ENCODE peak calls at places on chromosome 7, in nine cellular contexts. One of them, this sample, is unnamed.

GRCh38 chr7:63031838-63032436 is 966.7 kb upstream of the ZNF722 start:
- DNase-seq in WTC11: no peak
- DNase-seq in A549: no peak
- DNase-seq in activated T-cell treated with anti-CD3 and anti-CD28 coated beads, Interleukin-2, amount 50 U/mL, for 24 hours: no peak
- DNase-seq in 8988T: no peak
- DNase-seq in ureter: no peak
- DNase-seq in GM04504: no peak
- DNase-seq in cerebellar cortex: no peak
- DNase-seq in NCI-H345: no peak
- DNase-seq in this sample: no peak

GRCh38 chr7:132865766-132866531 is 215.9 kb downstream of the CHCHD3 start:
- DNase-seq in WTC11: no peak
- DNase-seq in cerebellar cortex: no peak
- DNase-seq in NCI-H345: no peak
- DNase-seq in activated T-cell treated with anti-CD3 and anti-CD28 coated beads, Interleukin-2, amount 50 U/mL, for 24 hours: no peak
- DNase-seq in GM04504: peak
- DNase-seq in ureter: no peak
- DNase-seq in 8988T: no peak
- DNase-seq in A549: no peak
- DNase-seq in this sample: no peak

GRCh38 chr7:148930335-148930734 is 46.2 kb upstream of the EZH2 start:
- DNase-seq in 8988T: no peak
- DNase-seq in NCI-H345: no peak
- DNase-seq in WTC11: no peak
- DNase-seq in activated T-cell treated with anti-CD3 and anti-CD28 coated beads, Interleukin-2, amount 50 U/mL, for 24 hours: peak
- DNase-seq in A549: no peak
- DNase-seq in GM04504: no peak
- DNase-seq in cerebellar cortex: no peak
- DNase-seq in ureter: no peak
- DNase-seq in this sample: no peak

GRCh38 chr7:18570890-18571478 is 75.4 kb downstream of the HDAC9 start:
- DNase-seq in ureter: no peak
- DNase-seq in cerebellar cortex: peak
- DNase-seq in 8988T: no peak
- DNase-seq in GM04504: no peak
- DNase-seq in A549: peak
- DNase-seq in activated T-cell treated with anti-CD3 and anti-CD28 coated beads, Interleukin-2, amount 50 U/mL, for 24 hours: no peak
- DNase-seq in WTC11: no peak
- DNase-seq in NCI-H345: peak
- DNase-seq in this sample: no peak

GRCh38 chr7:116809636-116810266 is 52.6 kb upstream of the CAPZA2 start:
- DNase-seq in cerebellar cortex: peak
- DNase-seq in activated T-cell treated with anti-CD3 and anti-CD28 coated beads, Interleukin-2, amount 50 U/mL, for 24 hours: no peak
- DNase-seq in WTC11: no peak
- DNase-seq in 8988T: no peak
- DNase-seq in NCI-H345: peak
- DNase-seq in ureter: no peak
- DNase-seq in A549: no peak
- DNase-seq in GM04504: peak
- DNase-seq in this sample: no peak

GRCh38 chr7:1668486-1668931 is 1.6 kb upstream of the ELFN1 start:
- DNase-seq in 8988T: peak
- DNase-seq in NCI-H345: no peak
- DNase-seq in ureter: peak
- DNase-seq in GM04504: no peak
- DNase-seq in WTC11: no peak
- DNase-seq in activated T-cell treated with anti-CD3 and anti-CD28 coated beads, Interleukin-2, amount 50 U/mL, for 24 hours: peak
- DNase-seq in cerebellar cortex: no peak
- DNase-seq in A549: peak
- DNase-seq in this sample: no peak

GRCh38 chr7:69624842-69625637 is 26.8 kb downstream of the AUTS2 start:
- DNase-seq in GM04504: no peak
- DNase-seq in NCI-H345: no peak
- DNase-seq in ureter: no peak
- DNase-seq in 8988T: no peak
- DNase-seq in WTC11: no peak
- DNase-seq in cerebellar cortex: no peak
- DNase-seq in A549: no peak
- DNase-seq in activated T-cell treated with anti-CD3 and anti-CD28 coated beads, Interleukin-2, amount 50 U/mL, for 24 hours: no peak
- DNase-seq in this sample: no peak

GRCh38 chr7:100017300-100017699 is 1.9 kb downstream of the ZKSCAN1 start:
- DNase-seq in ureter: no peak
- DNase-seq in NCI-H345: no peak
- DNase-seq in activated T-cell treated with anti-CD3 and anti-CD28 coated beads, Interleukin-2, amount 50 U/mL, for 24 hours: no peak
- DNase-seq in A549: no peak
- DNase-seq in cerebellar cortex: no peak
- DNase-seq in 8988T: no peak
- DNase-seq in WTC11: no peak
- DNase-seq in GM04504: no peak
- DNase-seq in this sample: no peak

GRCh38 chr7:157866525-157866924 is 529.7 kb downstream of the DNAJB6 start:
- DNase-seq in A549: no peak
- DNase-seq in activated T-cell treated with anti-CD3 and anti-CD28 coated beads, Interleukin-2, amount 50 U/mL, for 24 hours: no peak
- DNase-seq in cerebellar cortex: no peak
- DNase-seq in WTC11: no peak
- DNase-seq in 8988T: no peak
- DNase-seq in GM04504: no peak
- DNase-seq in NCI-H345: no peak
- DNase-seq in ureter: no peak
- DNase-seq in this sample: no peak

GRCh38 chr7:158744070-158744469 is 39.5 kb upstream of the NCAPG2 start:
- DNase-seq in cerebellar cortex: no peak
- DNase-seq in 8988T: no peak
- DNase-seq in NCI-H345: no peak
- DNase-seq in A549: no peak
- DNase-seq in activated T-cell treated with anti-CD3 and anti-CD28 coated beads, Interleukin-2, amount 50 U/mL, for 24 hours: no peak
- DNase-seq in GM04504: no peak
- DNase-seq in ureter: no peak
- DNase-seq in WTC11: no peak
- DNase-seq in this sample: no peak

GRCh38 chr7:85025312-85025756 is 161.5 kb downstream of the SEMA3D start:
- DNase-seq in 8988T: no peak
- DNase-seq in activated T-cell treated with anti-CD3 and anti-CD28 coated beads, Interleukin-2, amount 50 U/mL, for 24 hours: no peak
- DNase-seq in GM04504: no peak
- DNase-seq in A549: no peak
- DNase-seq in ureter: no peak
- DNase-seq in cerebellar cortex: no peak
- DNase-seq in NCI-H345: no peak
- DNase-seq in WTC11: no peak
- DNase-seq in this sample: no peak

GRCh38 chr7:151715661-151716338 is 161.1 kb downstream of the PRKAG2 start:
- DNase-seq in cerebellar cortex: no peak
- DNase-seq in A549: no peak
- DNase-seq in ureter: no peak
- DNase-seq in GM04504: no peak
- DNase-seq in NCI-H345: no peak
- DNase-seq in WTC11: no peak
- DNase-seq in activated T-cell treated with anti-CD3 and anti-CD28 coated beads, Interleukin-2, amount 50 U/mL, for 24 hours: no peak
- DNase-seq in 8988T: no peak
- DNase-seq in this sample: no peak

GRCh38 chr7:30687604-30688003 is 5.3 kb upstream of the CRHR2 start:
- DNase-seq in activated T-cell treated with anti-CD3 and anti-CD28 coated beads, Interleukin-2, amount 50 U/mL, for 24 hours: no peak
- DNase-seq in GM04504: no peak
- DNase-seq in WTC11: no peak
- DNase-seq in NCI-H345: no peak
- DNase-seq in 8988T: no peak
- DNase-seq in cerebellar cortex: no peak
- DNase-seq in ureter: no peak
- DNase-seq in A549: no peak
- DNase-seq in this sample: no peak

GRCh38 chr7:19066109-19066508 is 51.3 kb downstream of the TWIST1 start:
- DNase-seq in A549: no peak
- DNase-seq in cerebellar cortex: no peak
- DNase-seq in WTC11: no peak
- DNase-seq in NCI-H345: no peak
- DNase-seq in 8988T: no peak
- DNase-seq in ureter: no peak
- DNase-seq in GM04504: no peak
- DNase-seq in activated T-cell treated with anti-CD3 and anti-CD28 coated beads, Interleukin-2, amount 50 U/mL, for 24 hours: no peak
- DNase-seq in this sample: no peak

GRCh38 chr7:91025906-91026390 is 238.3 kb upstream of the FZD1 start:
- DNase-seq in activated T-cell treated with anti-CD3 and anti-CD28 coated beads, Interleukin-2, amount 50 U/mL, for 24 hours: no peak
- DNase-seq in cerebellar cortex: no peak
- DNase-seq in GM04504: no peak
- DNase-seq in A549: no peak
- DNase-seq in NCI-H345: no peak
- DNase-seq in 8988T: no peak
- DNase-seq in ureter: no peak
- DNase-seq in WTC11: no peak
- DNase-seq in this sample: no peak

GRCh38 chr7:138095972-138096935 is 20.0 kb downstream of the AKR1D1 start:
- DNase-seq in WTC11: no peak
- DNase-seq in activated T-cell treated with anti-CD3 and anti-CD28 coated beads, Interleukin-2, amount 50 U/mL, for 24 hours: no peak
- DNase-seq in A549: no peak
- DNase-seq in cerebellar cortex: no peak
- DNase-seq in GM04504: no peak
- DNase-seq in ureter: no peak
- DNase-seq in 8988T: no peak
- DNase-seq in NCI-H345: no peak
- DNase-seq in this sample: no peak

GRCh38 chr7:98810166-98810802 is 59.5 kb downstream of the TMEM130 start:
- DNase-seq in 8988T: no peak
- DNase-seq in activated T-cell treated with anti-CD3 and anti-CD28 coated beads, Interleukin-2, amount 50 U/mL, for 24 hours: no peak
- DNase-seq in NCI-H345: peak
- DNase-seq in A549: no peak
- DNase-seq in GM04504: no peak
- DNase-seq in WTC11: no peak
- DNase-seq in ureter: no peak
- DNase-seq in cerebellar cortex: peak
- DNase-seq in this sample: no peak

GRCh38 chr7:75931676-75932075 is 16.7 kb downstream of the POR start:
- DNase-seq in 8988T: no peak
- DNase-seq in NCI-H345: peak
- DNase-seq in GM04504: no peak
- DNase-seq in ureter: no peak
- DNase-seq in activated T-cell treated with anti-CD3 and anti-CD28 coated beads, Interleukin-2, amount 50 U/mL, for 24 hours: no peak
- DNase-seq in A549: no peak
- DNase-seq in WTC11: no peak
- DNase-seq in cerebellar cortex: peak
- DNase-seq in this sample: no peak

GRCh38 chr7:150901160-150902035 is 49.1 kb downstream of the AOC1 start:
- DNase-seq in 8988T: no peak
- DNase-seq in cerebellar cortex: no peak
- DNase-seq in ureter: no peak
- DNase-seq in GM04504: no peak
- DNase-seq in A549: no peak
- DNase-seq in WTC11: no peak
- DNase-seq in NCI-H345: peak
- DNase-seq in activated T-cell treated with anti-CD3 and anti-CD28 coated beads, Interleukin-2, amount 50 U/mL, for 24 hours: no peak
- DNase-seq in this sample: no peak

GRCh38 chr7:74454948-74455804 is 1.5 kb downstream of the GTF2IRD1 start:
- DNase-seq in WTC11: no peak
- DNase-seq in cerebellar cortex: peak
- DNase-seq in ureter: no peak
- DNase-seq in NCI-H345: no peak
- DNase-seq in GM04504: no peak
- DNase-seq in 8988T: no peak
- DNase-seq in A549: no peak
- DNase-seq in activated T-cell treated with anti-CD3 and anti-CD28 coated beads, Interleukin-2, amount 50 U/mL, for 24 hours: no peak
- DNase-seq in this sample: no peak

GRCh38 chr7:98355250-98355538 is 45.7 kb downstream of the BAIAP2L1 start:
- DNase-seq in activated T-cell treated with anti-CD3 and anti-CD28 coated beads, Interleukin-2, amount 50 U/mL, for 24 hours: no peak
- DNase-seq in WTC11: no peak
- DNase-seq in cerebellar cortex: no peak
- DNase-seq in A549: no peak
- DNase-seq in 8988T: no peak
- DNase-seq in ureter: no peak
- DNase-seq in GM04504: no peak
- DNase-seq in NCI-H345: no peak
- DNase-seq in this sample: no peak

GRCh38 chr7:155380986-155381851 is 76.7 kb upstream of the EN2 start:
- DNase-seq in 8988T: no peak
- DNase-seq in activated T-cell treated with anti-CD3 and anti-CD28 coated beads, Interleukin-2, amount 50 U/mL, for 24 hours: no peak
- DNase-seq in NCI-H345: no peak
- DNase-seq in A549: no peak
- DNase-seq in cerebellar cortex: no peak
- DNase-seq in WTC11: no peak
- DNase-seq in ureter: no peak
- DNase-seq in GM04504: no peak
- DNase-seq in this sample: no peak

GRCh38 chr7:2436341-2437104 is 33.1 kb downstream of the CHST12 start:
- DNase-seq in activated T-cell treated with anti-CD3 and anti-CD28 coated beads, Interleukin-2, amount 50 U/mL, for 24 hours: no peak
- DNase-seq in WTC11: no peak
- DNase-seq in 8988T: no peak
- DNase-seq in cerebellar cortex: no peak
- DNase-seq in NCI-H345: no peak
- DNase-seq in ureter: no peak
- DNase-seq in A549: no peak
- DNase-seq in GM04504: no peak
- DNase-seq in this sample: no peak

GRCh38 chr7:130901209-130901783 is 167.3 kb upstream of the KLF14 start:
- DNase-seq in 8988T: no peak
- DNase-seq in NCI-H345: no peak
- DNase-seq in cerebellar cortex: peak
- DNase-seq in WTC11: no peak
- DNase-seq in ureter: peak
- DNase-seq in A549: peak
- DNase-seq in activated T-cell treated with anti-CD3 and anti-CD28 coated beads, Interleukin-2, amount 50 U/mL, for 24 hours: no peak
- DNase-seq in GM04504: no peak
- DNase-seq in this sample: no peak

GRCh38 chr7:29035044-29035740 is 77.1 kb upstream of the TRIL start:
- DNase-seq in A549: peak
- DNase-seq in WTC11: no peak
- DNase-seq in GM04504: peak
- DNase-seq in ureter: no peak
- DNase-seq in 8988T: peak
- DNase-seq in NCI-H345: no peak
- DNase-seq in activated T-cell treated with anti-CD3 and anti-CD28 coated beads, Interleukin-2, amount 50 U/mL, for 24 hours: no peak
- DNase-seq in cerebellar cortex: no peak
- DNase-seq in this sample: no peak

GRCh38 chr7:3897430-3898385 is 596.7 kb downstream of the SDK1 start:
- DNase-seq in activated T-cell treated with anti-CD3 and anti-CD28 coated beads, Interleukin-2, amount 50 U/mL, for 24 hours: peak
- DNase-seq in NCI-H345: peak
- DNase-seq in WTC11: peak
- DNase-seq in GM04504: peak
- DNase-seq in A549: peak
- DNase-seq in cerebellar cortex: peak
- DNase-seq in ureter: no peak
- DNase-seq in 8988T: no peak
- DNase-seq in this sample: peak

GRCh38 chr7:47578581-47579270 is 3.2 kb downstream of the TNS3 start:
- DNase-seq in WTC11: no peak
- DNase-seq in 8988T: no peak
- DNase-seq in GM04504: peak
- DNase-seq in A549: no peak
- DNase-seq in activated T-cell treated with anti-CD3 and anti-CD28 coated beads, Interleukin-2, amount 50 U/mL, for 24 hours: no peak
- DNase-seq in ureter: no peak
- DNase-seq in NCI-H345: no peak
- DNase-seq in cerebellar cortex: no peak
- DNase-seq in this sample: no peak

GRCh38 chr7:76063525-76063924 is 15.6 kb downstream of the MDH2 start:
- DNase-seq in cerebellar cortex: no peak
- DNase-seq in GM04504: no peak
- DNase-seq in ureter: no peak
- DNase-seq in 8988T: no peak
- DNase-seq in NCI-H345: peak
- DNase-seq in A549: no peak
- DNase-seq in WTC11: no peak
- DNase-seq in activated T-cell treated with anti-CD3 and anti-CD28 coated beads, Interleukin-2, amount 50 U/mL, for 24 hours: no peak
- DNase-seq in this sample: no peak

GRCh38 chr7:96508371-96508770 is 186.5 kb upstream of the SLC25A13 start:
- DNase-seq in A549: no peak
- DNase-seq in WTC11: no peak
- DNase-seq in cerebellar cortex: no peak
- DNase-seq in NCI-H345: no peak
- DNase-seq in 8988T: no peak
- DNase-seq in GM04504: peak
- DNase-seq in ureter: no peak
- DNase-seq in activated T-cell treated with anti-CD3 and anti-CD28 coated beads, Interleukin-2, amount 50 U/mL, for 24 hours: no peak
- DNase-seq in this sample: no peak

GRCh38 chr7:45162943-45163691 is 5.5 kb downstream of the RAMP3 start:
- DNase-seq in ureter: no peak
- DNase-seq in GM04504: no peak
- DNase-seq in activated T-cell treated with anti-CD3 and anti-CD28 coated beads, Interleukin-2, amount 50 U/mL, for 24 hours: no peak
- DNase-seq in 8988T: no peak
- DNase-seq in NCI-H345: no peak
- DNase-seq in cerebellar cortex: no peak
- DNase-seq in WTC11: no peak
- DNase-seq in A549: no peak
- DNase-seq in this sample: no peak

GRCh38 chr7:2754086-2754485 is 66.1 kb downstream of the AMZ1 start:
- DNase-seq in NCI-H345: no peak
- DNase-seq in activated T-cell treated with anti-CD3 and anti-CD28 coated beads, Interleukin-2, amount 50 U/mL, for 24 hours: no peak
- DNase-seq in cerebellar cortex: no peak
- DNase-seq in A549: no peak
- DNase-seq in ureter: no peak
- DNase-seq in 8988T: no peak
- DNase-seq in WTC11: no peak
- DNase-seq in GM04504: no peak
- DNase-seq in this sample: no peak

This sample was measured in activated T-helper 9 cell treated with anti-CD3 and anti-CD28 coated beads, Interleukin-2, amount 50 U/mL, for 16 hours.